ENCODE peak calls at places on chromosomes 5 and 9, in four cellular contexts. C, F, X and R are unnamed samples.

GRCh38 chr9:120569556-120569955 is 10.4 kb downstream of the CDK5RAP2 start:
- DNase-seq in C (no peak), F (no peak), X (no peak), R (no peak)

GRCh38 chr9:129939426-129939825 is 103.6 kb downstream of the FNBP1 start:
- DNase-seq in C (no peak), F (no peak), X (no peak), R (no peak)

GRCh38 chr5:171907731-171908343 is 98.6 kb downstream of the FBXW11 start:
- DNase-seq in C (peak), F (peak), X (no peak), R (peak)

GRCh38 chr9:35490155-35490909 is 421 bp downstream of the RUSC2 start:
- DNase-seq in C (peak), F (no peak), X (no peak), R (no peak)

GRCh38 chr5:76709762-76710161 is 6.2 kb upstream of the F2R start:
- DNase-seq in C (no peak), F (no peak), X (no peak), R (no peak)

GRCh38 chr9:27750571-27750970 is 177.3 kb upstream of the C9orf72 start:
- DNase-seq in C (no peak), F (no peak), X (no peak), R (no peak)

GRCh38 chr9:113675475-113675941 is 200.6 kb upstream of the ZNF618 start:
- DNase-seq in C (peak), F (peak), X (peak), R (peak)

GRCh38 chr5:64854855-64855254 is 86.1 kb downstream of the CWC27 start:
- DNase-seq in C (no peak), F (no peak), X (no peak), R (no peak)

GRCh38 chr5:141783599-141784296 is 94.5 kb downstream of the PCDH1 start:
- DNase-seq in C (no peak), F (no peak), X (no peak), R (no peak)

GRCh38 chr9:131835132-131835910 is 95.4 kb upstream of the RAPGEF1 start:
- DNase-seq in C (no peak), F (no peak), X (no peak), R (no peak)

GRCh38 chr9:37422289-37423104 is at the start of gene GRHPR:
- DNase-seq in C (peak), F (peak), X (peak), R (peak)

GRCh38 chr9:37936965-37937364 is 33.0 kb upstream of the SLC25A51 start:
- DNase-seq in C (no peak), F (no peak), X (no peak), R (no peak)

GRCh38 chr9:36141288-36141687 is 4.8 kb downstream of the GLIPR2 start:
- DNase-seq in C (no peak), F (peak), X (no peak), R (no peak)

GRCh38 chr5:15500326-15500958 is 462 bp downstream of the FBXL7 start:
- DNase-seq in C (peak), F (peak), X (no peak), R (peak)

GRCh38 chr5:143471041-143471509 is 67.6 kb upstream of the NR3C1 start:
- DNase-seq in C (no peak), F (no peak), X (no peak), R (no peak)

GRCh38 chr9:137150485-137151060 is 11.6 kb downstream of the GRIN1 start:
- DNase-seq in C (peak), F (no peak), X (no peak), R (peak)

GRCh38 chr9:84993105-84993504 is 323.6 kb downstream of the NTRK2 start:
- DNase-seq in C (no peak), F (no peak), X (no peak), R (no peak)